ENCODE peak calls at places on chromosomes 7 and 10, in ten cellular contexts. V is effector CD4-positive, alpha-beta T cell; D is EH; H is NCI-H1105 treated with DMSO at 0.1 percent for 48 hours; E is stimulated activated CD8-positive, alpha-beta memory T cell treated with anti-CD3 and anti-CD28 coated beads, Interleukin-2, amount 100 ng/mL, for 1 hour; P is GM12891; A is T-cell; W is GM13977; O is activated CD8-positive, alpha-beta T cell treated with anti-CD3 and anti-CD28 coated beads for 36 hours; R is A172. I is an unnamed sample.

GRCh38 chr7:27112960-27113949 is 10.8 kb upstream of the HOXA2 start:
- DNase-seq in H (peak; percentile 5), O (no peak), D (no peak), W (no peak), P (no peak), A (no peak), R (peak; percentile 81), V (no peak), E (no peak), I (no peak)

GRCh38 chr7:40329601-40330153 is 194.9 kb downstream of the SUGCT start:
- DNase-seq in E (no peak), W (peak; percentile 44), R (peak; percentile 53), A (no peak), O (no peak), V (no peak), H (peak; percentile 45), P (peak; percentile 13), D (peak; percentile 72), I (no peak)

GRCh38 chr10:31490858-31491504 is 172.0 kb downstream of the ZEB1 start:
- DNase-seq in D (peak; percentile 73), O (peak; percentile 37), A (no peak), E (no peak), V (no peak), W (peak; percentile 4), R (peak; percentile 70), H (peak; percentile 14), P (no peak), I (no peak)

GRCh38 chr10:132185601-132186487 is 904 bp upstream of the DPYSL4 start:
- DNase-seq in H (peak; percentile 35), O (peak; percentile 61), E (no peak), D (peak; percentile 33), A (peak; percentile 59), R (no peak), P (no peak), W (no peak), V (peak; percentile 44), I (peak; percentile 45)

GRCh38 chr10:116212756-116213155 is 60.2 kb downstream of the GFRA1 start:
- DNase-seq in W (no peak), A (no peak), R (no peak), D (no peak), E (no peak), H (no peak), V (no peak), O (no peak), P (no peak), I (no peak)

GRCh38 chr7:7221602-7222038 is 39.3 kb downstream of the C1GALT1 start:
- DNase-seq in P (no peak), R (peak; percentile 71), O (no peak), W (no peak), E (no peak), D (peak; percentile 84), V (no peak), H (no peak), A (no peak), I (no peak)

GRCh38 chr7:138962561-138963270 is 18.5 kb downstream of the KIAA1549 start:
- DNase-seq in A (no peak), H (no peak), V (no peak), P (no peak), O (no peak), D (no peak), E (no peak), W (no peak), R (no peak), I (no peak)

GRCh38 chr10:42367532-42368230 is 270.7 kb downstream of the ZNF33B start:
- DNase-seq in P (no peak), V (no peak), D (peak; percentile 65), R (peak; percentile 61), E (no peak), A (peak; percentile 2), O (peak; percentile 28), W (peak; percentile 23), H (peak; percentile 24), I (no peak)

GRCh38 chr10:68301790-68302502 is 29.9 kb upstream of the HNRNPH3 start:
- DNase-seq in W (peak; percentile 42), D (peak; percentile 70), O (no peak), R (peak; percentile 70), H (peak; percentile 30), P (no peak), E (no peak), V (no peak), A (no peak), I (no peak)

GRCh38 chr10:116985611-116986010 is 19.4 kb downstream of the SHTN1 start:
- DNase-seq in E (no peak), D (no peak), A (no peak), V (no peak), W (no peak), P (no peak), R (no peak), O (no peak), H (no peak), I (no peak)

GRCh38 chr7:70383947-70384475 is 747.9 kb upstream of the GALNT17 start:
- DNase-seq in P (no peak), D (no peak), V (no peak), W (no peak), O (no peak), R (no peak), H (no peak), E (no peak), A (no peak), I (no peak)

GRCh38 chr10:101721806-101722205 is 26.8 kb upstream of the FBXW4 start:
- DNase-seq in E (no peak), A (no peak), V (no peak), W (no peak), D (no peak), O (no peak), P (no peak), H (no peak), R (no peak), I (no peak)

GRCh38 chr7:95435422-95435780 is 573 bp upstream of the PON2 start:
- DNase-seq in A (no peak), E (no peak), W (no peak), H (no peak), R (no peak), V (no peak), O (no peak), P (no peak), D (no peak), I (no peak)

GRCh38 chr7:22194633-22195273 is 162.2 kb downstream of the RAPGEF5 start:
- DNase-seq in V (no peak), D (no peak), E (no peak), A (no peak), H (no peak), W (no peak), O (no peak), R (no peak), P (no peak), I (no peak)

GRCh38 chr10:13400196-13400965 is 52.3 kb upstream of the SEPHS1 start:
- DNase-seq in O (no peak), D (no peak), A (no peak), P (no peak), E (no peak), H (no peak), R (no peak), V (no peak), W (no peak), I (no peak)

GRCh38 chr7:105353752-105354328 is 34.9 kb downstream of the SRPK2 start:
- DNase-seq in V (no peak), E (no peak), D (peak; percentile 16), P (no peak), R (peak; percentile 45), H (no peak), W (no peak), A (no peak), O (no peak), I (no peak)

GRCh38 chr7:118918556-118918955 is 694.1 kb downstream of the ANKRD7 start:
- DNase-seq in V (no peak), A (no peak), W (no peak), H (peak; percentile 28), P (no peak), R (peak; percentile 10), O (no peak), D (no peak), E (no peak), I (no peak)

GRCh38 chr10:43981232-43981631 is 332.6 kb upstream of the ZNF32 start:
- DNase-seq in W (peak; percentile 34), R (no peak), V (no peak), E (no peak), P (no peak), D (peak; percentile 33), A (no peak), O (no peak), H (no peak), I (no peak)

GRCh38 chr10:17113889-17114288 is 15.7 kb downstream of the CUBN start:
- DNase-seq in H (peak; percentile 0), V (no peak), R (no peak), P (no peak), W (no peak), O (peak; percentile 9), D (peak; percentile 57), A (no peak), E (no peak), I (no peak)

GRCh38 chr7:100022621-100023020 is 7.2 kb downstream of the ZKSCAN1 start:
- DNase-seq in E (no peak), H (no peak), O (no peak), P (no peak), A (no peak), W (no peak), V (no peak), D (no peak), R (no peak), I (no peak)

GRCh38 chr7:96187735-96188622 is 133.9 kb downstream of the SLC25A13 start:
- DNase-seq in R (no peak), D (peak; percentile 58), V (no peak), W (no peak), O (no peak), E (no peak), P (no peak), H (peak; percentile 73), A (no peak), I (no peak)

GRCh38 chr10:50540069-50540825 is 83.5 kb downstream of the SGMS1 start:
- DNase-seq in V (no peak), O (peak; percentile 75), P (no peak), W (no peak), R (no peak), E (no peak), A (no peak), D (no peak), H (no peak), I (no peak)

GRCh38 chr10:56178210-56178609 is 182.8 kb downstream of the ZWINT start:
- DNase-seq in W (no peak), H (no peak), D (no peak), V (no peak), O (no peak), R (peak; percentile 47), A (no peak), E (no peak), P (no peak), I (no peak)

GRCh38 chr10:78781251-78781913 is 287.4 kb upstream of the ZMIZ1 start:
- DNase-seq in A (no peak), D (no peak), P (no peak), O (no peak), R (no peak), V (no peak), W (no peak), H (no peak), E (no peak), I (no peak)

GRCh38 chr7:140036224-140036651 is 26.5 kb downstream of the PARP12 start:
- DNase-seq in W (no peak), D (no peak), V (no peak), A (no peak), O (peak; percentile 46), E (no peak), R (no peak), P (no peak), H (no peak), I (no peak)

GRCh38 chr7:19016140-19016539 is 101.3 kb downstream of the TWIST1 start:
- DNase-seq in O (no peak), H (no peak), R (peak; percentile 23), V (no peak), W (no peak), D (peak; percentile 95), P (no peak), A (no peak), E (no peak), I (no peak)

GRCh38 chr10:78685466-78686163 is 383.2 kb upstream of the ZMIZ1 start:
- DNase-seq in E (no peak), V (no peak), A (no peak), P (no peak), D (peak; percentile 66), R (peak; percentile 34), W (no peak), H (no peak), O (peak; percentile 26), I (no peak)

GRCh38 chr10:115665549-115665948 is 572.4 kb downstream of the ATRNL1 start:
- DNase-seq in H (no peak), W (no peak), P (no peak), O (no peak), A (no peak), V (no peak), D (no peak), E (no peak), R (no peak), I (no peak)